ENCODE peak calls at places on chromosomes 11 and 22, in eight cellular contexts. H, Z, K, R, J, D, F and T are unnamed samples.

GRCh38 chr11:75013051-75013450 is 24.3 kb downstream of the NEU3 start:
- DNase-seq in H (no peak), Z (no peak), K (no peak), R (no peak), J (peak; percentile 45), D (peak; percentile 93), F (no peak), T (no peak)

GRCh38 chr11:1586699-1587098 is 1.6 kb upstream of the KRTAP5-1 start:
- DNase-seq in H (no peak), Z (no peak), K (no peak), R (no peak), J (no peak), D (no peak), F (no peak), T (no peak)

GRCh38 chr11:86624366-86624765 is 48.0 kb downstream of the ME3 start:
- DNase-seq in H (no peak), Z (no peak), K (no peak), R (no peak), J (no peak), D (peak; percentile 21), F (no peak), T (no peak)

GRCh38 chr22:35205956-35206355 is 51.3 kb upstream of the HMGXB4 start:
- DNase-seq in H (no peak), Z (no peak), K (no peak), R (no peak), J (peak; percentile 72), D (no peak), F (no peak), T (no peak)

GRCh38 chr11:95363710-95364109 is 132.7 kb upstream of the SESN3 start:
- DNase-seq in H (no peak), Z (no peak), K (no peak), R (no peak), J (no peak), D (no peak), F (no peak), T (no peak)

GRCh38 chr11:91869751-91870150 is 354.9 kb upstream of the FAT3 start:
- DNase-seq in H (no peak), Z (no peak), K (no peak), R (no peak), J (no peak), D (no peak), F (no peak), T (no peak)

GRCh38 chr11:70537576-70538571 is 139.5 kb downstream of the CTTN start:
- DNase-seq in H (peak; percentile 41), Z (no peak), K (no peak), R (peak; percentile 40), J (no peak), D (no peak), F (no peak), T (no peak)

GRCh38 chr11:104256525-104256924 is 92.6 kb upstream of the PDGFD start:
- DNase-seq in H (no peak), Z (no peak), K (no peak), R (no peak), J (peak; percentile 13), D (no peak), F (no peak), T (no peak)

GRCh38 chr11:60899021-60899936 is 7.1 kb downstream of the PRPF19 start:
- DNase-seq in H (no peak), Z (peak; percentile 75), K (peak; percentile 39), R (no peak), J (peak; percentile 73), D (peak; percentile 54), F (peak; percentile 51), T (no peak)

GRCh38 chr11:75349540-75350116 is 1.8 kb downstream of the ARRB1 start:
- DNase-seq in H (no peak), Z (peak; percentile 63), K (no peak), R (peak; percentile 74), J (no peak), D (peak; percentile 41), F (no peak), T (peak; percentile 83)

GRCh38 chr22:17086750-17087149 is 1.9 kb downstream of the IL17RA start:
- DNase-seq in H (no peak), Z (peak; percentile 50), K (no peak), R (no peak), J (no peak), D (no peak), F (no peak), T (peak; percentile 50)

GRCh38 chr11:75341583-75341982 is 9.9 kb downstream of the ARRB1 start:
- DNase-seq in H (no peak), Z (no peak), K (no peak), R (no peak), J (no peak), D (no peak), F (no peak), T (no peak)

GRCh38 chr22:28548411-28548810 is 131.2 kb downstream of the TTC28 start:
- DNase-seq in H (no peak), Z (no peak), K (no peak), R (no peak), J (no peak), D (no peak), F (no peak), T (no peak)

GRCh38 chr22:28547132-28547842 is 132.4 kb downstream of the TTC28 start:
- DNase-seq in H (no peak), Z (no peak), K (no peak), R (no peak), J (peak; percentile 81), D (no peak), F (no peak), T (no peak)

GRCh38 chr22:28541137-28541536 is 138.5 kb downstream of the TTC28 start:
- DNase-seq in H (no peak), Z (no peak), K (no peak), R (no peak), J (no peak), D (no peak), F (no peak), T (no peak)

GRCh38 chr22:28542980-28543621 is 136.5 kb downstream of the TTC28 start:
- DNase-seq in H (no peak), Z (no peak), K (no peak), R (no peak), J (no peak), D (no peak), F (no peak), T (no peak)

GRCh38 chr22:28544431-28544868 is 135.2 kb downstream of the TTC28 start:
- DNase-seq in H (no peak), Z (no peak), K (no peak), R (no peak), J (peak; percentile 24), D (peak; percentile 70), F (no peak), T (no peak)
- H3K27ac ChIP-seq in H (no peak overlapping the region), Z (no peak overlapping the region), K (no peak overlapping the region), R (no peak overlapping the region), J (no peak overlapping the region), D (no peak overlapping the region), F (no peak overlapping the region), T (no peak overlapping the region)

GRCh38 chr11:81772161-81772560 is 961.5 kb downstream of the FAM181B start:
- DNase-seq in H (no peak), Z (no peak), K (no peak), R (no peak), J (no peak), D (peak; percentile 1), F (no peak), T (no peak)
- H3K9me3 ChIP-seq in H (no peaks in the 10 kb centered on the region), Z (no peaks in the 10 kb centered on the region), K (peaks cover 2% of the 10 kb centered on the region), R (no peaks in the 10 kb centered on the region), J (no peaks in the 10 kb centered on the region), D (no peaks in the 10 kb centered on the region), F (peaks cover 3% of the 10 kb centered on the region), T (no peaks in the 10 kb centered on the region)

GRCh38 chr11:119108151-119108856 is 1.2 kb downstream of the C2CD2L start:
- DNase-seq in H (peak; percentile 80), Z (peak; percentile 78), K (peak; percentile 53), R (no peak), J (peak; percentile 27), D (peak; percentile 13), F (no peak), T (no peak)
- TF ChIP-seq POLR2A in H (no peak), Z (peak; percentile 29), K (no peak), R (no peak), J (no peak), D (no peak), F (no peak), T (no peak)

GRCh38 chr11:13679768-13680167 is 11.3 kb downstream of the FAR1 start:
- DNase-seq in H (no peak), Z (no peak), K (no peak), R (no peak), J (no peak), D (no peak), F (no peak), T (no peak)
- H3K27ac ChIP-seq in H (no peak overlapping the region), Z (peak overlapping the region; percentile 7), K (no peak overlapping the region), R (no peak overlapping the region), J (no peak overlapping the region), D (no peak overlapping the region), F (no peak overlapping the region), T (no peak overlapping the region)

GRCh38 chr11:10080134-10080533 is 213.9 kb downstream of the SBF2 start:
- DNase-seq in H (no peak), Z (no peak), K (no peak), R (no peak), J (no peak), D (no peak), F (no peak), T (no peak)
- H3K9me3 ChIP-seq in H (peaks cover 62% of the 10 kb centered on the region), Z (no peaks in the 10 kb centered on the region), K (peaks cover 21% of the 10 kb centered on the region), R (no peaks in the 10 kb centered on the region), J (peaks cover 6% of the 10 kb centered on the region), D (no peaks in the 10 kb centered on the region), F (peaks cover 8% of the 10 kb centered on the region), T (no peaks in the 10 kb centered on the region)